ENCODE peak calls at places on chromosomes 5 and 9, in four cellular contexts. One of them, this sample, is unnamed.

GRCh38 chr5:171721469-171721868 is 64.1 kb upstream of the SMIM23 start:
- DNase-seq in sciatic nerve: no peak
- DNase-seq in foreskin fibroblast: no peak
- DNase-seq in NCI-H345: no peak
- DNase-seq in this sample: no peak

GRCh38 chr9:98609646-98610045 is 99.1 kb downstream of the GABBR2 start:
- DNase-seq in foreskin fibroblast: no peak
- DNase-seq in sciatic nerve: no peak
- DNase-seq in NCI-H345: no peak
- DNase-seq in this sample: no peak

GRCh38 chr5:1054799-1055775 is 46.5 kb downstream of the NKD2 start:
- DNase-seq in foreskin fibroblast: no peak
- DNase-seq in sciatic nerve: no peak
- DNase-seq in NCI-H345: no peak
- DNase-seq in this sample: no peak

GRCh38 chr9:93081931-93082330 is 14.1 kb upstream of the CARD19 start:
- DNase-seq in sciatic nerve: no peak
- DNase-seq in foreskin fibroblast: peak
- DNase-seq in NCI-H345: no peak
- DNase-seq in this sample: peak

GRCh38 chr9:96331236-96331947 is 29.4 kb upstream of the HSD17B3 start:
- DNase-seq in foreskin fibroblast: peak
- DNase-seq in NCI-H345: no peak
- DNase-seq in sciatic nerve: no peak
- DNase-seq in this sample: peak

GRCh38 chr9:22395585-22396205 is 50.9 kb upstream of the DMRTA1 start:
- DNase-seq in NCI-H345: no peak
- DNase-seq in foreskin fibroblast: no peak
- DNase-seq in sciatic nerve: no peak
- DNase-seq in this sample: peak

GRCh38 chr5:157961828-157962390 is 103.0 kb upstream of the CLINT1 start:
- DNase-seq in foreskin fibroblast: no peak
- DNase-seq in NCI-H345: peak
- DNase-seq in sciatic nerve: no peak
- DNase-seq in this sample: no peak

GRCh38 chr5:107289030-107289714 is 381.6 kb downstream of the EFNA5 start:
- DNase-seq in foreskin fibroblast: no peak
- DNase-seq in NCI-H345: no peak
- DNase-seq in sciatic nerve: no peak
- DNase-seq in this sample: no peak

GRCh38 chr5:43357797-43358196 is 44.6 kb upstream of the HMGCS1 start:
- DNase-seq in NCI-H345: no peak
- DNase-seq in sciatic nerve: no peak
- DNase-seq in foreskin fibroblast: no peak
- DNase-seq in this sample: no peak

GRCh38 chr5:153584131-153584530 is 93.7 kb downstream of the GRIA1 start:
- DNase-seq in NCI-H345: no peak
- DNase-seq in foreskin fibroblast: peak
- DNase-seq in sciatic nerve: no peak
- DNase-seq in this sample: no peak

GRCh38 chr9:115593587-115594091 is 475.7 kb upstream of the TNC start:
- DNase-seq in foreskin fibroblast: peak
- DNase-seq in sciatic nerve: no peak
- DNase-seq in NCI-H345: peak
- DNase-seq in this sample: peak

This sample was measured in EH.